ENCODE peak calls at places on chromosome 13, in ten cellular contexts. One of them, this sample, is unnamed.

GRCh38 chr13:47114030-47114429 is 217.2 kb upstream of the HTR2A start:
- DNase-seq in retina: no peak
- DNase-seq in GM04504: peak
- DNase-seq in GM03348: peak
- DNase-seq in heart right ventricle: no peak
- DNase-seq in activated CD4-positive, alpha-beta T cell treated with anti-CD3 and anti-CD28 coated beads for 48 hours: no peak
- DNase-seq in astrocyte of the spinal cord: peak
- DNase-seq in GM04503: peak
- DNase-seq in tibial artery: no peak
- DNase-seq in GM18507: no peak
- DNase-seq in this sample: no peak

GRCh38 chr13:95239293-95239692 is 62.0 kb downstream of the ABCC4 start:
- DNase-seq in retina: no peak
- DNase-seq in GM04504: no peak
- DNase-seq in GM03348: no peak
- DNase-seq in heart right ventricle: no peak
- DNase-seq in activated CD4-positive, alpha-beta T cell treated with anti-CD3 and anti-CD28 coated beads for 48 hours: no peak
- DNase-seq in astrocyte of the spinal cord: no peak
- DNase-seq in GM04503: no peak
- DNase-seq in tibial artery: no peak
- DNase-seq in GM18507: peak
- DNase-seq in this sample: no peak

GRCh38 chr13:38563739-38564138 is 123.1 kb upstream of the FREM2 start:
- DNase-seq in retina: no peak
- DNase-seq in GM04504: no peak
- DNase-seq in GM03348: no peak
- DNase-seq in heart right ventricle: no peak
- DNase-seq in activated CD4-positive, alpha-beta T cell treated with anti-CD3 and anti-CD28 coated beads for 48 hours: no peak
- DNase-seq in astrocyte of the spinal cord: no peak
- DNase-seq in GM04503: no peak
- DNase-seq in tibial artery: no peak
- DNase-seq in GM18507: no peak
- DNase-seq in this sample: no peak

GRCh38 chr13:50797081-50797480 is 46.4 kb downstream of the DLEU7 start:
- DNase-seq in retina: no peak
- DNase-seq in GM04504: no peak
- DNase-seq in GM03348: no peak
- DNase-seq in heart right ventricle: no peak
- DNase-seq in activated CD4-positive, alpha-beta T cell treated with anti-CD3 and anti-CD28 coated beads for 48 hours: no peak
- DNase-seq in astrocyte of the spinal cord: peak
- DNase-seq in GM04503: no peak
- DNase-seq in tibial artery: no peak
- DNase-seq in GM18507: no peak
- DNase-seq in this sample: no peak

GRCh38 chr13:39835253-39835652 is 179.8 kb downstream of the COG6 start:
- DNase-seq in retina: peak
- DNase-seq in GM04504: no peak
- DNase-seq in GM03348: no peak
- DNase-seq in heart right ventricle: no peak
- DNase-seq in activated CD4-positive, alpha-beta T cell treated with anti-CD3 and anti-CD28 coated beads for 48 hours: no peak
- DNase-seq in astrocyte of the spinal cord: peak
- DNase-seq in GM04503: no peak
- DNase-seq in tibial artery: no peak
- DNase-seq in GM18507: no peak
- DNase-seq in this sample: no peak

GRCh38 chr13:43180837-43181236 is 157.5 kb downstream of the DNAJC15 start:
- DNase-seq in retina: no peak
- DNase-seq in GM04504: no peak
- DNase-seq in GM03348: no peak
- DNase-seq in heart right ventricle: no peak
- DNase-seq in activated CD4-positive, alpha-beta T cell treated with anti-CD3 and anti-CD28 coated beads for 48 hours: no peak
- DNase-seq in astrocyte of the spinal cord: no peak
- DNase-seq in GM04503: no peak
- DNase-seq in tibial artery: no peak
- DNase-seq in GM18507: no peak
- DNase-seq in this sample: no peak

GRCh38 chr13:106186366-106187030 is 349.0 kb downstream of the EFNB2 start:
- DNase-seq in retina: no peak
- DNase-seq in GM04504: peak
- DNase-seq in GM03348: no peak
- DNase-seq in heart right ventricle: no peak
- DNase-seq in activated CD4-positive, alpha-beta T cell treated with anti-CD3 and anti-CD28 coated beads for 48 hours: no peak
- DNase-seq in astrocyte of the spinal cord: peak
- DNase-seq in GM04503: no peak
- DNase-seq in tibial artery: no peak
- DNase-seq in GM18507: no peak
- DNase-seq in this sample: no peak

GRCh38 chr13:75352641-75353327 is 129.2 kb downstream of the TBC1D4 start:
- DNase-seq in retina: no peak
- DNase-seq in GM04504: no peak
- DNase-seq in GM03348: no peak
- DNase-seq in heart right ventricle: no peak
- DNase-seq in activated CD4-positive, alpha-beta T cell treated with anti-CD3 and anti-CD28 coated beads for 48 hours: no peak
- DNase-seq in astrocyte of the spinal cord: no peak
- DNase-seq in GM04503: no peak
- DNase-seq in tibial artery: no peak
- DNase-seq in GM18507: no peak
- DNase-seq in this sample: no peak

GRCh38 chr13:99380921-99381645 is 73.9 kb upstream of the GPR183 start:
- DNase-seq in retina: no peak
- DNase-seq in GM04504: no peak
- DNase-seq in GM03348: no peak
- DNase-seq in heart right ventricle: no peak
- DNase-seq in activated CD4-positive, alpha-beta T cell treated with anti-CD3 and anti-CD28 coated beads for 48 hours: peak
- DNase-seq in astrocyte of the spinal cord: no peak
- DNase-seq in GM04503: no peak
- DNase-seq in tibial artery: no peak
- DNase-seq in GM18507: no peak
- DNase-seq in this sample: no peak

GRCh38 chr13:70424428-70424827 is 316.2 kb upstream of the KLHL1 start:
- DNase-seq in retina: no peak
- DNase-seq in GM04504: no peak
- DNase-seq in GM03348: no peak
- DNase-seq in heart right ventricle: no peak
- DNase-seq in activated CD4-positive, alpha-beta T cell treated with anti-CD3 and anti-CD28 coated beads for 48 hours: no peak
- DNase-seq in astrocyte of the spinal cord: no peak
- DNase-seq in GM04503: no peak
- DNase-seq in tibial artery: no peak
- DNase-seq in GM18507: no peak
- DNase-seq in this sample: no peak

GRCh38 chr13:33931397-33931987 is 113.5 kb downstream of the RFC3 start:
- DNase-seq in retina: no peak
- DNase-seq in GM04504: peak
- DNase-seq in GM03348: peak
- DNase-seq in heart right ventricle: no peak
- DNase-seq in activated CD4-positive, alpha-beta T cell treated with anti-CD3 and anti-CD28 coated beads for 48 hours: no peak
- DNase-seq in astrocyte of the spinal cord: peak
- DNase-seq in GM04503: no peak
- DNase-seq in tibial artery: no peak
- DNase-seq in GM18507: peak
- DNase-seq in this sample: no peak

GRCh38 chr13:83819611-83820010 is 62.7 kb downstream of the SLITRK1 start:
- DNase-seq in retina: no peak
- DNase-seq in GM04504: no peak
- DNase-seq in GM03348: peak
- DNase-seq in heart right ventricle: no peak
- DNase-seq in activated CD4-positive, alpha-beta T cell treated with anti-CD3 and anti-CD28 coated beads for 48 hours: no peak
- DNase-seq in astrocyte of the spinal cord: peak
- DNase-seq in GM04503: no peak
- DNase-seq in tibial artery: no peak
- DNase-seq in GM18507: no peak
- DNase-seq in this sample: no peak

GRCh38 chr13:50594276-50594970 is 249.1 kb downstream of the DLEU7 start:
- DNase-seq in retina: peak
- DNase-seq in GM04504: no peak
- DNase-seq in GM03348: no peak
- DNase-seq in heart right ventricle: no peak
- DNase-seq in activated CD4-positive, alpha-beta T cell treated with anti-CD3 and anti-CD28 coated beads for 48 hours: peak
- DNase-seq in astrocyte of the spinal cord: peak
- DNase-seq in GM04503: no peak
- DNase-seq in tibial artery: no peak
- DNase-seq in GM18507: peak
- DNase-seq in this sample: no peak

GRCh38 chr13:113976711-113977684 is 3.1 kb upstream of the C13orf46 start:
- DNase-seq in retina: no peak
- DNase-seq in GM04504: peak
- DNase-seq in GM03348: peak
- DNase-seq in heart right ventricle: no peak
- DNase-seq in activated CD4-positive, alpha-beta T cell treated with anti-CD3 and anti-CD28 coated beads for 48 hours: no peak
- DNase-seq in astrocyte of the spinal cord: peak
- DNase-seq in GM04503: peak
- DNase-seq in tibial artery: peak
- DNase-seq in GM18507: no peak
- DNase-seq in this sample: no peak

GRCh38 chr13:100913143-100913542 is 238.5 kb upstream of the TMTC4 start:
- DNase-seq in retina: no peak
- DNase-seq in GM04504: no peak
- DNase-seq in GM03348: no peak
- DNase-seq in heart right ventricle: no peak
- DNase-seq in activated CD4-positive, alpha-beta T cell treated with anti-CD3 and anti-CD28 coated beads for 48 hours: no peak
- DNase-seq in astrocyte of the spinal cord: no peak
- DNase-seq in GM04503: no peak
- DNase-seq in tibial artery: no peak
- DNase-seq in GM18507: no peak
- DNase-seq in this sample: no peak

GRCh38 chr13:105960326-105960725 is 575.1 kb downstream of the EFNB2 start:
- DNase-seq in retina: no peak
- DNase-seq in GM04504: no peak
- DNase-seq in GM03348: no peak
- DNase-seq in heart right ventricle: no peak
- DNase-seq in activated CD4-positive, alpha-beta T cell treated with anti-CD3 and anti-CD28 coated beads for 48 hours: no peak
- DNase-seq in astrocyte of the spinal cord: no peak
- DNase-seq in GM04503: no peak
- DNase-seq in tibial artery: no peak
- DNase-seq in GM18507: no peak
- DNase-seq in this sample: no peak

This sample was measured in thyroid gland.